ENCODE peak calls at places on chromosomes 5 and 9, in ten cellular contexts. M, W, E, O, I, L, X, D, Y and A are unnamed samples.

GRCh38 chr5:87101321-87101720 is 166.4 kb upstream of the RASA1 start:
- DNase-seq in X (no peak), W (no peak), Y (no peak), L (no peak), O (no peak), I (no peak), E (no peak), M (no peak), D (no peak), A (no peak)

GRCh38 chr9:33436445-33436844 is 10.9 kb downstream of the AQP3 start:
- DNase-seq in Y (no peak), E (no peak), M (no peak), L (no peak), I (no peak), O (no peak), D (no peak), X (no peak), W (no peak), A (peak; percentile 58)

GRCh38 chr5:22736443-22736842 is 116.7 kb downstream of the CDH12 start:
- DNase-seq in Y (no peak), W (no peak), O (no peak), L (no peak), E (no peak), I (no peak), D (no peak), M (no peak), X (no peak), A (no peak)

GRCh38 chr9:20624201-20625002 is 2.1 kb upstream of the MLLT3 start:
- DNase-seq in X (peak; percentile 54), D (peak; percentile 62), L (no peak), M (no peak), O (peak; percentile 50), W (peak; percentile 60), Y (peak; percentile 60), I (peak; percentile 59), E (peak; percentile 20), A (peak; percentile 48)

GRCh38 chr5:133287500-133287899 is 235.7 kb downstream of the HSPA4 start:
- DNase-seq in Y (peak; percentile 39), X (no peak), L (no peak), E (peak; percentile 11), M (peak; percentile 30), D (peak; percentile 26), O (no peak), I (peak; percentile 57), W (no peak), A (peak; percentile 50)

GRCh38 chr5:172953776-172954189 is 5.4 kb upstream of the RPL26L1 start:
- DNase-seq in X (no peak), W (peak; percentile 93), D (no peak), E (no peak), Y (no peak), O (no peak), L (no peak), M (no peak), I (no peak), A (no peak)

GRCh38 chr5:2732850-2733249 is 18.6 kb downstream of the IRX2 start:
- DNase-seq in L (no peak), O (no peak), I (no peak), Y (no peak), X (no peak), W (no peak), D (no peak), M (no peak), E (no peak), A (no peak)

GRCh38 chr5:151180291-151180690 is 22.7 kb upstream of the ANXA6 start:
- DNase-seq in L (no peak), Y (no peak), E (no peak), X (no peak), O (no peak), I (peak; percentile 2), M (no peak), D (no peak), W (no peak), A (no peak)

GRCh38 chr9:136042541-136042940 is 52.5 kb downstream of the NACC2 start:
- DNase-seq in D (no peak), Y (no peak), E (no peak), X (no peak), L (no peak), I (no peak), W (no peak), M (no peak), O (no peak), A (no peak)

GRCh38 chr9:135376511-135377173 is 102.9 kb upstream of the PPP1R26 start:
- DNase-seq in O (no peak), X (no peak), Y (no peak), D (no peak), I (no peak), E (no peak), L (no peak), W (no peak), M (no peak), A (no peak)

GRCh38 chr5:5666076-5666365 is 243.5 kb downstream of the ICE1 start:
- DNase-seq in W (no peak), O (no peak), E (no peak), I (no peak), L (no peak), D (no peak), Y (no peak), M (no peak), X (no peak), A (no peak)

GRCh38 chr5:28855631-28856030 is 1817.2 kb upstream of the CDH9 start:
- DNase-seq in E (no peak), O (no peak), W (no peak), M (no peak), I (no peak), L (no peak), X (no peak), Y (no peak), D (no peak), A (no peak)

GRCh38 chr5:157890825-157891587 is 32.1 kb upstream of the CLINT1 start:
- DNase-seq in L (no peak), Y (no peak), X (no peak), W (no peak), M (no peak), E (no peak), I (no peak), O (no peak), D (no peak), A (no peak)